ENCODE peak calls at places on chromosomes 2 and 18, in seven cellular contexts. One of them, this sample, is unnamed.

GRCh38 chr2:69973335-69973735 is 11.9 kb upstream of the ASPRV1 start:
- DNase-seq in stomach: no peak
- DNase-seq in GM12864: no peak
- DNase-seq in BJ: peak; percentile 58
- DNase-seq in HL-60: no peak
- DNase-seq in heart left ventricle: no peak
- DNase-seq in GM12865: no peak
- DNase-seq in this sample: no peak

GRCh38 chr18:31774477-31774785 is 13.8 kb upstream of the SLC25A52 start:
- DNase-seq in stomach: no peak
- DNase-seq in GM12864: peak; percentile 22
- DNase-seq in BJ: no peak
- DNase-seq in HL-60: no peak
- DNase-seq in heart left ventricle: no peak
- DNase-seq in GM12865: peak; percentile 52
- DNase-seq in this sample: no peak

GRCh38 chr2:5696351-5696740 is 4.2 kb downstream of the SOX11 start:
- DNase-seq in HL-60: no peak
- DNase-seq in stomach: no peak
- DNase-seq in heart left ventricle: no peak
- DNase-seq in GM12864: no peak
- DNase-seq in GM12865: no peak
- DNase-seq in BJ: no peak
- DNase-seq in this sample: no peak

GRCh38 chr2:85737481-85737880 is 16.3 kb upstream of the ATOH8 start:
- DNase-seq in heart left ventricle: peak; percentile 72
- DNase-seq in stomach: peak; percentile 59
- DNase-seq in BJ: peak; percentile 86
- DNase-seq in GM12864: no peak
- DNase-seq in GM12865: no peak
- DNase-seq in HL-60: no peak
- DNase-seq in this sample: peak; percentile 68

GRCh38 chr2:238771193-238771592 is 76.7 kb upstream of the TWIST2 start:
- DNase-seq in stomach: no peak
- DNase-seq in GM12865: no peak
- DNase-seq in GM12864: no peak
- DNase-seq in heart left ventricle: no peak
- DNase-seq in HL-60: no peak
- DNase-seq in BJ: no peak
- DNase-seq in this sample: no peak

GRCh38 chr2:132479140-132479539 is 62.5 kb downstream of the GPR39 start:
- DNase-seq in heart left ventricle: no peak
- DNase-seq in GM12864: no peak
- DNase-seq in HL-60: no peak
- DNase-seq in GM12865: no peak
- DNase-seq in stomach: no peak
- DNase-seq in BJ: no peak
- DNase-seq in this sample: no peak

GRCh38 chr2:170502400-170503135 is 212.6 kb upstream of the SP5 start:
- DNase-seq in HL-60: no peak
- DNase-seq in heart left ventricle: no peak
- DNase-seq in GM12865: no peak
- DNase-seq in BJ: no peak
- DNase-seq in stomach: no peak
- DNase-seq in GM12864: no peak
- DNase-seq in this sample: no peak

GRCh38 chr18:9885170-9886004 is at the start of gene TXNDC2:
- DNase-seq in heart left ventricle: no peak
- DNase-seq in BJ: no peak
- DNase-seq in HL-60: no peak
- DNase-seq in stomach: no peak
- DNase-seq in GM12865: no peak
- DNase-seq in GM12864: no peak
- DNase-seq in this sample: no peak

GRCh38 chr18:21179590-21180220 is 62.3 kb upstream of the GREB1L start:
- DNase-seq in stomach: peak; percentile 34
- DNase-seq in HL-60: peak; percentile 28
- DNase-seq in GM12865: peak; percentile 79
- DNase-seq in GM12864: peak; percentile 19
- DNase-seq in heart left ventricle: no peak
- DNase-seq in BJ: no peak
- DNase-seq in this sample: peak; percentile 35

GRCh38 chr2:38191516-38191915 is 115.6 kb upstream of the CYP1B1 start:
- DNase-seq in GM12865: no peak
- DNase-seq in HL-60: no peak
- DNase-seq in BJ: no peak
- DNase-seq in stomach: no peak
- DNase-seq in heart left ventricle: no peak
- DNase-seq in GM12864: no peak
- DNase-seq in this sample: no peak

GRCh38 chr18:33831424-33831823 is 253.4 kb downstream of the ASXL3 start:
- DNase-seq in GM12865: no peak
- DNase-seq in stomach: no peak
- DNase-seq in HL-60: no peak
- DNase-seq in BJ: no peak
- DNase-seq in GM12864: no peak
- DNase-seq in heart left ventricle: no peak
- DNase-seq in this sample: no peak

GRCh38 chr18:33830210-33830609 is 252.2 kb downstream of the ASXL3 start:
- DNase-seq in GM12865: no peak
- DNase-seq in GM12864: no peak
- DNase-seq in HL-60: no peak
- DNase-seq in BJ: no peak
- DNase-seq in heart left ventricle: no peak
- DNase-seq in stomach: no peak
- DNase-seq in this sample: no peak

GRCh38 chr18:33833847-33834246 is 255.8 kb downstream of the ASXL3 start:
- DNase-seq in stomach: no peak
- DNase-seq in GM12864: no peak
- DNase-seq in GM12865: peak; percentile 37
- DNase-seq in HL-60: no peak
- DNase-seq in BJ: no peak
- DNase-seq in heart left ventricle: no peak
- DNase-seq in this sample: no peak

GRCh38 chr18:33826151-33826550 is 248.1 kb downstream of the ASXL3 start:
- DNase-seq in HL-60: no peak
- DNase-seq in heart left ventricle: no peak
- DNase-seq in BJ: no peak
- DNase-seq in GM12865: no peak
- DNase-seq in GM12864: no peak
- DNase-seq in stomach: no peak
- DNase-seq in this sample: no peak

GRCh38 chr18:33828949-33829348 is 250.9 kb downstream of the ASXL3 start:
- DNase-seq in BJ: no peak
- DNase-seq in GM12865: no peak
- DNase-seq in HL-60: no peak
- DNase-seq in stomach: no peak
- DNase-seq in heart left ventricle: no peak
- DNase-seq in GM12864: no peak
- DNase-seq in this sample: no peak
- H3K4me3 ChIP-seq in BJ: no peak overlapping the region
- H3K4me3 ChIP-seq in GM12865: no peak overlapping the region
- H3K4me3 ChIP-seq in HL-60: no peak overlapping the region
- H3K4me3 ChIP-seq in stomach: no peak overlapping the region
- H3K4me3 ChIP-seq in heart left ventricle: no peak overlapping the region
- H3K4me3 ChIP-seq in GM12864: no peak overlapping the region
- H3K4me3 ChIP-seq in this sample: no peak overlapping the region

DNA sequence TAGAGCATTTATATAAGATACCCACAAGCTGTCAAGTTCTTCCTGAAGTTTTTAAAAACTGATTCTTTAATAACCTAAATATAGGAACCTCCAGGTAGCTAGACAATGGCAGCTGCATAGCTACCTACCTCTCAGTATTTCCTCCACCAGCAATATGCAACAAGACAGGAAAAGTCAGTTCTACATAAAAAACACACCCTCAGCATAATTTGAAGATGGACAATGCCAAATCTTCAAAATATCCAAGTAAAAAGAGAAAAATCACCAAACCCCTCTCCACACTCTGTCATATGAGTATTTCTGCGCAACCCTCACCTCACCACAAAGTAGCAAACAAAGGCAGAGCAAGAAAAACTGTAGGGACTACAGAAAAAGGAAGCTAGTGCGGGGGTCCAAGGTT is 51.4 kb downstream of the GTF3C3 start:
- DNase-seq in GM12865: no peak
- DNase-seq in stomach: no peak
- DNase-seq in GM12864: no peak
- DNase-seq in heart left ventricle: no peak
- DNase-seq in HL-60: no peak
- DNase-seq in BJ: no peak
- DNase-seq in this sample: no peak
- H3K4me3 ChIP-seq in GM12865: no peak overlapping the region
- H3K4me3 ChIP-seq in stomach: no peak overlapping the region
- H3K4me3 ChIP-seq in GM12864: no peak overlapping the region
- H3K4me3 ChIP-seq in heart left ventricle: no peak overlapping the region
- H3K4me3 ChIP-seq in HL-60: no peak overlapping the region
- H3K4me3 ChIP-seq in BJ: no peak overlapping the region
- H3K4me3 ChIP-seq in this sample: no peak overlapping the region

GRCh38 chr2:58206785-58207184 is 34.3 kb downstream of the FANCL start:
- DNase-seq in GM12865: no peak
- DNase-seq in heart left ventricle: no peak
- DNase-seq in stomach: no peak
- DNase-seq in GM12864: no peak
- DNase-seq in HL-60: no peak
- DNase-seq in BJ: no peak
- DNase-seq in this sample: no peak
- H3K4me3 ChIP-seq in GM12865: no peak overlapping the region
- H3K4me3 ChIP-seq in heart left ventricle: no peak overlapping the region
- H3K4me3 ChIP-seq in stomach: no peak overlapping the region
- H3K4me3 ChIP-seq in GM12864: no peak overlapping the region
- H3K4me3 ChIP-seq in HL-60: no peak overlapping the region
- H3K4me3 ChIP-seq in BJ: no peak overlapping the region
- H3K4me3 ChIP-seq in this sample: no peak overlapping the region

DNA sequence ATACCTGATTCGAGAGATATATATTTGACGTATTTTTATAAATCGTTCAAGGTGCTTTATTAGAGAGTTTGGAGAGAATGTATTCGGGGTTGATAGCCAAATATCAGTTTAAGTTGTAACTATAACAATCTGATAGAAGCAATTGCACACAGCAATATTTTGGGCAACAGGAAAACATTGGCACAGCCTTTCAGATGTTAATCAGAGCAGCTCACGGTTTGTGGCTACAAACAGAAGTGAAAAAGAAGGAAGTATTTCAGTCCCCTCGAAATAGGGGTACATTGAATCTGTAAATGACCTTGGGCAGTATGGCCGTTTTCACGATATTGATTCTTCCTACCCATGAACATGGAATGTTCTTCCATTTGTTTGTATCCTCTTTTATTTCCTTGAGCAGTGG is 20.6 kb downstream of the SERPINB10 start:
- DNase-seq in stomach: no peak
- DNase-seq in GM12864: no peak
- DNase-seq in GM12865: no peak
- DNase-seq in HL-60: no peak
- DNase-seq in heart left ventricle: no peak
- DNase-seq in BJ: no peak
- DNase-seq in this sample: no peak
- H3K4me3 ChIP-seq in stomach: no peak overlapping the region
- H3K4me3 ChIP-seq in GM12864: no peak overlapping the region
- H3K4me3 ChIP-seq in GM12865: no peak overlapping the region
- H3K4me3 ChIP-seq in HL-60: no peak overlapping the region
- H3K4me3 ChIP-seq in heart left ventricle: no peak overlapping the region
- H3K4me3 ChIP-seq in BJ: no peak overlapping the region
- H3K4me3 ChIP-seq in this sample: no peak overlapping the region

DNA sequence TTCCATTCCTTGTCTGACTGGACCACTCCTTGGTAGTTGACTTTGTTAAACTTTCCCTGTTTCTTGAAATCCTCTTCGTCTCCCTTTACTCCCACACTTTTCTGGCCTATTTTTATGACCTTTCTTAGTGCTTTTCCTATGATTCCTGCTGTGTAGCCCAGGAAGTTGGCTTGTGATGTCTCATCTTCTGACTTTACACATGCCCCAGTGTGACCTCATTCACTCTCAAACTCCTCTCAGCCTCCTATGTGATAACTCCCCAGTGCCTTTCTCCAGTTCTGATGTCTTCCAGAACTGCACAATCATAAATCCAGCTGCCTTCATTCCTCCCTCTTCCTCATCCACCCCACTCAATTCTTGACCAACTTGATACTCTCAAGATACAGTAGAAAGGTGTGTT is 407.6 kb downstream of the TGIF1 start:
- DNase-seq in GM12865: no peak
- DNase-seq in stomach: no peak
- DNase-seq in BJ: no peak
- DNase-seq in GM12864: no peak
- DNase-seq in heart left ventricle: no peak
- DNase-seq in HL-60: no peak
- DNase-seq in this sample: no peak
- H3K4me3 ChIP-seq in GM12865: no peak overlapping the region
- H3K4me3 ChIP-seq in stomach: no peak overlapping the region
- H3K4me3 ChIP-seq in BJ: no peak overlapping the region
- H3K4me3 ChIP-seq in GM12864: no peak overlapping the region
- H3K4me3 ChIP-seq in heart left ventricle: no peak overlapping the region
- H3K4me3 ChIP-seq in HL-60: no peak overlapping the region
- H3K4me3 ChIP-seq in this sample: no peak overlapping the region

DNA sequence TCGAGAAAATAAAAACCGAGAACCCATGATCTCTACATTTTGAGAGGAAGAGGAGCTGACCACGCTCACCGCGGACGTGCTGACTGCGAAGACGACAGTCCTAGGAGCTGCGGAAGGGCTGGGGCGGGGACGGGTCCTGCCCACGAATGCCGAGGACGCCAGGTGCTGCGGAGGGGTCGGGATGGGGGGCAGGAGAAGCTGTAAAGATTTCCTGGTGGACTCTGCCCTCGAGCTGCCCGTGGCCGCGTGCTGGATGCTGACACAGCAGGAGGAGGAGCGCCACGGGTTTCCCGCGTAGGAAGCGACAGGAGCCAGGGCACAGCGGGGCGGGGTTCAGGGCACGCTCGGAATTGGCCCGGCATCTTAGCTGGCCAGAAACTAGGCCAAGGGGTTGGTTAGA is 22.2 kb downstream of the ZSCAN30 start:
- DNase-seq in heart left ventricle: peak; percentile 47
- DNase-seq in stomach: no peak
- DNase-seq in GM12865: no peak
- DNase-seq in GM12864: no peak
- DNase-seq in BJ: no peak
- DNase-seq in HL-60: no peak
- DNase-seq in this sample: peak; percentile 26
- H3K4me3 ChIP-seq in heart left ventricle: peak overlapping the region; percentile 59
- H3K4me3 ChIP-seq in stomach: peak overlapping the region; percentile 59
- H3K4me3 ChIP-seq in GM12865: no peak overlapping the region
- H3K4me3 ChIP-seq in GM12864: no peak overlapping the region
- H3K4me3 ChIP-seq in BJ: peak overlapping the region; percentile 4
- H3K4me3 ChIP-seq in HL-60: no peak overlapping the region
- H3K4me3 ChIP-seq in this sample: peak overlapping the region; percentile 74

This sample was measured in transverse colon.